ENCODE peak calls at places on chromosomes 4 and X, in ten cellular contexts. G is HCT116; B is endothelial cell of umbilical vein; O is naive thymus-derived CD4-positive, alpha-beta T cell; X is stomach; H is lower lobe of right lung; F is uterus; I is colonic mucosa; W is esophagus muscularis mucosa; L is heart left ventricle. R is an unnamed sample. For H3K27me3, the result is how much of the 10 kb centered on the place peaks cover.

GRCh38 chr4:11418610-11419009 is 10.1 kb downstream of the HS3ST1 start:
- DNase-seq in F (no peak), X (no peak), L (no peak), B (peak), O (peak), I (no peak), G (no peak), W (no peak), H (no peak), R (no peak)

GRCh38 chrX:133685806-133686205 is 270.5 kb upstream of the GPC4 start:
- DNase-seq in B (no peak), G (no peak), O (no peak), L (no peak), H (no peak), I (peak), F (no peak), W (no peak), X (no peak), R (peak)

GRCh38 chrX:55874807-55875206 is 157.3 kb downstream of the RRAGB start:
- DNase-seq in W (no peak), L (no peak), H (no peak), G (no peak), I (no peak), F (no peak), B (no peak), O (no peak), X (no peak), R (no peak)

GRCh38 chr4:66855956-66856355 is 689.3 kb downstream of the CENPC start:
- DNase-seq in L (no peak), O (no peak), B (no peak), G (no peak), X (no peak), W (no peak), F (no peak), I (no peak), H (no peak), R (no peak)

GRCh38 chr4:2417765-2418651 is at the start of gene ZFYVE28:
- DNase-seq in W (no peak), I (peak), H (peak), G (no peak), O (peak), F (no peak), L (no peak), B (peak), X (no peak), R (no peak)

GRCh38 chrX:133786382-133786781 is 199.0 kb downstream of the GPC3 start:
- DNase-seq in X (no peak), I (no peak), B (no peak), F (no peak), H (no peak), L (no peak), O (no peak), W (no peak), G (no peak), R (no peak)

GRCh38 chr4:159296061-159296460 is 193.2 kb downstream of the RAPGEF2 start:
- DNase-seq in B (peak), G (no peak), F (no peak), I (no peak), O (no peak), H (no peak), X (no peak), L (no peak), W (no peak), R (peak)

GRCh38 chr4:145531193-145531592 is 49.5 kb downstream of the SMAD1 start:
- DNase-seq in I (no peak), L (peak), O (no peak), H (no peak), F (no peak), X (no peak), B (no peak), W (no peak), G (no peak), R (no peak)

GRCh38 chrX:71870337-71871098 is 40.1 kb upstream of the NHSL2 start:
- DNase-seq in H (no peak), B (no peak), O (no peak), F (no peak), G (peak), X (no peak), L (no peak), W (no peak), I (no peak), R (no peak)

GRCh38 chrX:67523932-67524331 is 19.9 kb upstream of the AR start:
- DNase-seq in F (no peak), G (no peak), O (no peak), H (no peak), X (no peak), I (no peak), B (peak), W (no peak), L (no peak), R (no peak)

GRCh38 chr4:180827610-180828009 is 1415.6 kb upstream of the TENM3 start:
- DNase-seq in B (no peak), G (no peak), L (no peak), W (no peak), O (no peak), F (no peak), H (no peak), I (no peak), X (no peak), R (no peak)

GRCh38 chrX:140815868-140816267 is 106.3 kb downstream of the LINC00632 start:
- DNase-seq in I (no peak), O (no peak), F (no peak), L (no peak), W (no peak), H (no peak), B (no peak), G (no peak), X (no peak), R (no peak)

GRCh38 chr4:41358626-41359025 is 101.9 kb downstream of the UCHL1 start:
- DNase-seq in O (no peak), X (peak), W (no peak), F (no peak), B (no peak), H (no peak), I (no peak), G (no peak), L (peak), R (no peak)

GRCh38 chr4:48340276-48340904 is 939 bp upstream of the SLAIN2 start:
- DNase-seq in F (peak), W (no peak), G (no peak), X (no peak), I (peak), B (no peak), H (peak), L (no peak), O (no peak), R (peak)

GRCh38 chrX:69165116-69165651 is at the start of gene PJA1:
- DNase-seq in H (peak), X (peak), O (peak), F (peak), B (peak), G (no peak), L (peak), W (no peak), I (peak), R (peak)

GRCh38 chrX:18410038-18410437 is 15.4 kb upstream of the CDKL5 start:
- DNase-seq in G (peak), O (no peak), X (no peak), W (no peak), B (peak), I (no peak), H (no peak), L (no peak), F (no peak), R (peak)

GRCh38 chr4:110139815-110140214 is 58.6 kb downstream of the ELOVL6 start:
- DNase-seq in F (no peak), O (no peak), B (no peak), X (no peak), W (no peak), L (no peak), G (no peak), H (no peak), I (no peak), R (no peak)

GRCh38 chrX:12403474-12404082 is 265.3 kb downstream of the FRMPD4 start:
- DNase-seq in H (no peak), G (no peak), L (no peak), W (no peak), F (no peak), O (no peak), X (no peak), I (no peak), B (no peak), R (no peak)

GRCh38 chr4:17865866-17866363 is 55.1 kb downstream of the NCAPG start:
- DNase-seq in B (no peak), F (no peak), X (no peak), O (no peak), W (no peak), I (no peak), L (no peak), H (no peak), G (no peak), R (no peak)

GRCh38 chrX:134886201-134886600 is 104.6 kb upstream of the SMIM10 start:
- DNase-seq in G (peak), L (no peak), W (no peak), F (no peak), I (no peak), X (no peak), H (no peak), O (no peak), B (no peak), R (no peak)

GRCh38 chrX:30888526-30889146 is 418 bp downstream of the TAB3 start:
- DNase-seq in I (peak), H (no peak), W (no peak), O (peak), G (no peak), F (peak), X (no peak), L (no peak), B (peak), R (peak)

GRCh38 chr4:165355900-165356300 is 22.9 kb upstream of the CPE start:
- DNase-seq in W (no peak), L (peak), H (no peak), I (no peak), X (no peak), O (no peak), F (peak), B (peak), G (peak), R (peak)

GRCh38 chr4:144208074-144208473 is 67.6 kb upstream of the GYPA start:
- DNase-seq in F (no peak), L (no peak), H (no peak), W (no peak), B (no peak), X (no peak), I (no peak), G (no peak), O (no peak), R (no peak)

GRCh38 chr4:144209491-144209890 is 69.0 kb upstream of the GYPA start:
- DNase-seq in B (no peak), X (no peak), L (no peak), H (no peak), G (no peak), F (no peak), O (no peak), W (no peak), I (no peak), R (no peak)

GRCh38 chr4:144202091-144202490 is 61.6 kb upstream of the GYPA start:
- DNase-seq in X (no peak), B (no peak), W (no peak), H (no peak), L (no peak), F (no peak), O (no peak), G (no peak), I (no peak), R (no peak)

DNA sequence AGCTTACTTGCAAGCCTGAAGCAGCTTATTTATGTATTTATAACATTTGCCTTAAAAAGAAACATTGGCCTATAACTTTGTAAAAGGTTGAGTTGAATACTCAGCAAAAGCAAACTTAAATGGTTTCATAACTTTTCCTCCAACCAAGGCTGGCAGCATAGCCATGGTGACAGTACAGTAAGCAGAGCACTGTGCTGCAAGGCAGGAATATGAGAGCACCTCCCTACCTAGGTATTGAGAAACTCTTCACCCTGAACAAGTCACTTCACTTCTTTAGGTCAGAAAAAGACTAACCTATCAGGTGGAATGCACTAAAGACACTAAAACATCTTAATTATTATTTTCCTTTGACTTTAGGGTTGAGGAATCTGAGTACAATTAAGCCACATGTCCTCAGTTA is 63.9 kb upstream of the GYPA start:
- DNase-seq in B (no peak), W (no peak), O (no peak), H (no peak), G (no peak), F (no peak), L (no peak), X (no peak), I (no peak), R (no peak)
- H3K27ac ChIP-seq in B (no peak), W (no peak), O (no peak), H (no peak), G (no peak), F (no peak), L (no peak), X (no peak), I (no peak), R (no peak)

DNA sequence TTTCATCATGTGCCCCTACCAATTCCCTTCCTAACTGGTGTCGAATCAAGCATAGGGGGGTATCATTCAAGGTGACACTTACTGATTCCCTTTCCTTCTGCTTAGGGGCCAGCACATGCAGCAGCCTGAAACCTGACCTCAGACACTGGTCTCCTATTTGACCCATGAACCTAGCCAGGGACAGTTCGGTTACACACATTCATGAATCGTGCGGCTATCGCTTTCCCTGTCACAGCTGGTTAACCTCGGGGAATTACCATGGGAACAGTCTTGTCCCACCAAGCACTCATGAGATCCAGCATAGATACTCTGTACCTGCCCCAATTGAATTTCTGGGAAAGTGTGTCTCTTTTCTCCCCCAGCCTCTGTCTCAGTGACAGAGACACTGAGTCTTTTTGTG is 140.4 kb downstream of the ZNF674 start:
- DNase-seq in O (no peak), H (no peak), X (no peak), W (no peak), L (no peak), B (no peak), F (no peak), I (no peak), G (no peak), R (no peak)
- H3K27me3 ChIP-seq in O (under half), H (under half), X (under half), W (under half), L (under half), B (under half), F (under half), I (under half), G (under half), R (under half)

GRCh38 chr4:185016946-185017797 is 1.1 kb upstream of the HELT start:
- DNase-seq in X (no peak), W (no peak), H (no peak), G (no peak), F (no peak), O (no peak), I (no peak), B (no peak), L (no peak), R (no peak)
- H3K4me3 ChIP-seq in X (no peak), W (no peak), H (no peak), G (no peak), F (no peak), O (no peak), I (no peak), B (no peak), L (no peak), R (no peak)

GRCh38 chrX:110219920-110220319 is 98.0 kb downstream of the AMMECR1 start:
- DNase-seq in G (no peak), O (no peak), W (no peak), B (peak), I (no peak), F (no peak), L (no peak), X (no peak), H (no peak), R (no peak)
- H3K27ac ChIP-seq in G (no peak), O (no peak), W (no peak), B (no peak), I (no peak), F (no peak), L (no peak), X (no peak), H (no peak), R (no peak)

DNA sequence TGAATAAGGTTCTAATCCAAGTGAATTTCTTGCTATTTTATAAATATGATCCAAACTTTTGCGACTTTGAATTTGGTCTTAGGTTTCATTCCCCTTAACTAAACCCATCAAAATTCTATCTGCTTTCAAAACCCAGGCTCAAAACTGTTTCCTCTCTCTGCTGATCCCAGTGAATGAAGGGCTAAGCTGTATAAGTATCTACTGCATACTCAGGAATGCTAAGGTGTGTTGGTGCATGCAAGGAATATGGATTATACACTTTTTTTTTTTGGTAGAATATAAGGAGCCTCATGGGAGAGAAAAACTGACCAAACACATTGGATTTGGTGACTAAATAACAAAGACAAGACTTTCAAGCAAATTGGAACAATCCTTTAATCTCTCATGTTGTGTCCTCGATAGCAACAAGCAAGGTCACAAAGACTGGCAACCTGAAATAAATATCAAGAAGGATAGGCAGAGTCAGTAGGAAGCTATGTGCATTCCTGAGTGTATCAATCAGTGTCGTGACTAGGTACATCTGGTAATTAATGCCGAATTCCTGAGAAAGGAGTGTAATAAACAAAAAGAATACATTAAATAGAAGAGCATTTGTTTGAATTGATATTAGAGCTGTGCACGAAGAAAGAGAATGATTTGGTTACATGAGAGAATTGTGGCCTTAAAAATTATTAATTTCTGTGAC is 74.3 kb upstream of the KCTD8 start:
- DNase-seq in H (no peak), G (no peak), B (no peak), O (no peak), X (no peak), I (no peak), W (no peak), L (no peak), F (no peak), R (no peak)
- H3K27me3 ChIP-seq in H (under half), G (under half), B (under half), O (under half), X (under half), I (under half), W (under half), L (under half), F (under half), R (under half)

GRCh38 chrX:74419861-74420193 is 1.5 kb upstream of the SLC16A2 start:
- DNase-seq in O (peak), W (no peak), F (peak), I (no peak), X (no peak), B (no peak), H (no peak), G (no peak), L (no peak), R (peak)
- H3K4me3 ChIP-seq in O (peak), W (peak), F (peak), I (peak), X (peak), B (peak), H (peak), G (peak), L (peak), R (peak)

GRCh38 chr4:10179957-10180602 is 63.5 kb upstream of the WDR1 start:
- DNase-seq in H (no peak), X (no peak), B (no peak), L (no peak), G (no peak), W (no peak), O (no peak), F (no peak), I (no peak), R (no peak)
- H3K27ac ChIP-seq in H (no peak), X (no peak), B (peak), L (no peak), G (no peak), W (no peak), O (no peak), F (no peak), I (no peak), R (no peak)

DNA sequence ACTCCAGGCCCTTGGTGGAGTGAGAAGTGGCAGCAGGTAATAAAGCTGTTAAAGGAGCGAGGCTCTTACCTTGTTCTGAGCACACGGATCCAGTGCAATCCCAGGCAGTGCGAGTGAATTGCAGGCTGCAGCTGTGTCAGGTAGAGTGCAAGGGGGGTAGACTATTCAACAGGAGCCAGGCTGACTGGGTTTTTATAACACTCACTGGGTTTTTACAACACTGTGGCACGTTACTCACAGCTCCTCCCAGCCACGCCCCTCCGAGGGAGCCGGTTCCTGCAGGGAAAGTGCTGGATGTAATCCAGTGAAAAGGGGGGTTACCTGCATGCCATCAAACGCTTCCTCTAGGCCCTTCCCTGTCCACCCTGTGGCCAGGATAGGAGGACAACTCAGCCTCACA is 358 bp downstream of the FGFBP1 start:
- DNase-seq in W (no peak), B (no peak), L (no peak), H (peak), G (peak), F (no peak), O (no peak), X (peak), I (peak), R (peak)
- H3K27me3 ChIP-seq in W (under half), B (under half), L (under half), H (under half), G (under half), F (under half), O (under half), X (under half), I (under half), R (under half)

DNA sequence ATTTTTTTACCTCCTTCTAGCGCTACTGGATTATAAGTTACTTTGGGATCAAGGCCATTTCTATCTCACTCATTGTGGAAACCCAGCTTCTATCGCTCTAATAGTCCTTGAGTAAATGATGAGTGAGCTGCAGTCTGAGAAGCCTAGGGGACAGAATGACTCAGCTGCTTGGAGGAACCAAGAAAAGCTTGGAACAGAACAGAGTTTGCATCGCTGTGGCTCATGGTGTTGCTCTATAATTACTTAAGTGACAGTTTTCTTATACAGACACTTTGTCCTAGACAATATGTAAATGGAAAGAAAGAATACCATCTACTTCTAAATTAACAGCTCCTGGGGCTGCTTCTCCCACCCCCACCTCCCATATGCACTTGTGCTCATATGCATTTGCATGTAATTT is 156.9 kb downstream of the SLIT2 start:
- DNase-seq in X (no peak), B (no peak), I (no peak), F (no peak), G (no peak), O (no peak), W (no peak), L (no peak), H (no peak), R (no peak)
- H3K4me3 ChIP-seq in X (no peak), B (no peak), I (no peak), F (no peak), G (no peak), O (no peak), W (no peak), L (no peak), H (no peak), R (no peak)